ENCODE peak calls at places on chromosomes 2 and 18, in eight cellular contexts. A is activated naive CD8-positive, alpha-beta T cell treated with anti-CD3 and anti-CD28 coated beads, Interleukin-2, amount 50 U/mL, for 24 hours; B is Calu3; V is GM12865; C is NCI-H187 treated with DMSO at 0.1 percent for 48 hours; N is thyroid gland; W is substantia nigra; F is H7. I is an unnamed sample.

GRCh38 chr2:218079943-218080913 is 11.2 kb downstream of the RUFY4 start:
- DNase-seq in A (no peak), B (no peak), V (peak; percentile 26), C (no peak), N (no peak), W (no peak), F (no peak), I (no peak)

GRCh38 chr2:1701556-1702185 is 42.6 kb downstream of the PXDN start:
- DNase-seq in A (no peak), B (no peak), V (no peak), C (no peak), N (peak; percentile 47), W (no peak), F (peak; percentile 80), I (no peak)

GRCh38 chr2:172578054-172578453 is 22.2 kb downstream of the PDK1 start:
- DNase-seq in A (no peak), B (no peak), V (no peak), C (no peak), N (no peak), W (no peak), F (no peak), I (no peak)

GRCh38 chr2:216911008-216911407 is 51.1 kb upstream of the TNP1 start:
- DNase-seq in A (no peak), B (no peak), V (no peak), C (no peak), N (no peak), W (no peak), F (no peak), I (no peak)

GRCh38 chr2:155250800-155251199 is 552.3 kb downstream of the KCNJ3 start:
- DNase-seq in A (no peak), B (peak; percentile 27), V (peak; percentile 38), C (no peak), N (no peak), W (no peak), F (peak; percentile 13), I (no peak)

GRCh38 chr18:63177259-63177658 is 142.3 kb downstream of the BCL2 start:
- DNase-seq in A (no peak), B (no peak), V (no peak), C (no peak), N (no peak), W (no peak), F (no peak), I (no peak)

GRCh38 chr2:217412299-217412698 is 552.4 kb upstream of the TNP1 start:
- DNase-seq in A (no peak), B (no peak), V (no peak), C (no peak), N (no peak), W (no peak), F (no peak), I (no peak)

GRCh38 chr2:3587432-3587831 is 7.5 kb upstream of the COLEC11 start:
- DNase-seq in A (no peak), B (no peak), V (no peak), C (no peak), N (no peak), W (no peak), F (no peak), I (no peak)

GRCh38 chr2:149146876-149147275 is 108.4 kb downstream of the LYPD6B start:
- DNase-seq in A (no peak), B (no peak), V (no peak), C (no peak), N (no peak), W (no peak), F (no peak), I (no peak)

GRCh38 chr2:118881490-118882129 is 34.2 kb upstream of the EN1 start:
- DNase-seq in A (peak; percentile 68), B (peak; percentile 88), V (peak; percentile 68), C (peak; percentile 25), N (peak; percentile 40), W (no peak), F (peak; percentile 48), I (peak; percentile 67)

GRCh38 chr2:98554116-98554861 is 54.0 kb downstream of the COA5 start:
- DNase-seq in A (no peak), B (no peak), V (no peak), C (no peak), N (no peak), W (no peak), F (no peak), I (no peak)

GRCh38 chr2:190896477-190896876 is 15.9 kb downstream of the GLS start:
- DNase-seq in A (no peak), B (no peak), V (no peak), C (no peak), N (no peak), W (no peak), F (no peak), I (peak; percentile 33)

GRCh38 chr2:220334210-220334609 is 706.8 kb downstream of the SLC4A3 start:
- DNase-seq in A (no peak), B (peak; percentile 55), V (no peak), C (no peak), N (peak; percentile 53), W (no peak), F (no peak), I (no peak)